ENCODE peak calls at places on chromosomes 7 and 10, in nine cellular contexts. G is uterus, O is mesendoderm, Z is aorta, L is Karpas-422, U is body of pancreas, V is PC-9, I is HCT116, C is GM23338. J is an unnamed sample. For H3K36me3, the result is how much of the 10 kb centered on the place peaks cover.

GRCh38 chr10:113441220-113441619 is 111.6 kb upstream of the HABP2 start:
- DNase-seq in Z (no peak), U (no peak), O (no peak), I (no peak), G (no peak), L (no peak), V (no peak), C (no peak), J (no peak)

GRCh38 chr10:19974554-19974953 is 158.3 kb downstream of the PLXDC2 start:
- DNase-seq in O (no peak), U (no peak), Z (no peak), G (no peak), I (no peak), L (no peak), V (no peak), C (no peak), J (no peak)

GRCh38 chr7:76231583-76231982 is 29.9 kb downstream of the SRRM3 start:
- DNase-seq in L (no peak), G (no peak), O (peak), V (no peak), Z (no peak), I (no peak), C (peak), U (no peak), J (no peak)

GRCh38 chr10:133388973-133389818 is 4.8 kb upstream of the MTG1 start:
- DNase-seq in I (no peak), U (no peak), C (no peak), Z (peak), G (peak), V (no peak), O (no peak), L (peak), J (peak)

GRCh38 chr10:48389272-48389671 is 82.8 kb downstream of the MAPK8 start:
- DNase-seq in G (no peak), V (no peak), U (peak), L (no peak), I (no peak), C (no peak), O (no peak), Z (no peak), J (no peak)

GRCh38 chr7:8327199-8327598 is 65.2 kb upstream of the ICA1 start:
- DNase-seq in I (no peak), V (no peak), Z (no peak), L (no peak), U (no peak), O (no peak), G (no peak), C (no peak), J (no peak)

GRCh38 chr10:126061526-126061925 is 165.2 kb downstream of the FANK1 start:
- DNase-seq in G (no peak), V (no peak), U (no peak), C (no peak), O (no peak), Z (no peak), I (no peak), L (no peak), J (no peak)

GRCh38 chr10:10869592-10869991 is 148.1 kb upstream of the CELF2 start:
- DNase-seq in L (no peak), V (peak), O (peak), I (no peak), G (no peak), U (no peak), C (no peak), Z (no peak), J (no peak)

GRCh38 chr10:99364125-99364524 is 35.0 kb downstream of the CNNM1 start:
- DNase-seq in G (no peak), C (no peak), Z (no peak), L (no peak), I (no peak), O (no peak), U (no peak), V (no peak), J (no peak)

GRCh38 chr7:128005117-128005516 is 26.1 kb downstream of the LRRC4 start:
- DNase-seq in U (no peak), V (no peak), O (no peak), L (peak), C (no peak), G (no peak), I (no peak), Z (no peak), J (no peak)

GRCh38 chr7:33388332-33388731 is 259.0 kb downstream of the BBS9 start:
- DNase-seq in I (no peak), Z (no peak), L (no peak), U (no peak), O (no peak), G (no peak), C (no peak), V (no peak), J (no peak)

GRCh38 chr10:8054498-8055407 is at the start of gene GATA3:
- DNase-seq in Z (peak), L (no peak), U (peak), O (peak), I (no peak), V (peak), C (peak), G (no peak), J (peak)

GRCh38 chr10:35781643-35782035 is 139.5 kb upstream of the FZD8 start:
- DNase-seq in V (no peak), G (no peak), U (no peak), I (no peak), O (peak), L (peak), C (peak), Z (no peak), J (no peak)

GRCh38 chr10:103395754-103396066 is 565 bp downstream of the ATP5MK start:
- DNase-seq in G (no peak), O (peak), L (peak), C (peak), U (no peak), V (no peak), I (no peak), Z (no peak), J (no peak)

GRCh38 chr7:2632717-2633537 is 1.1 kb downstream of the TTYH3 start:
- DNase-seq in U (peak), Z (peak), V (no peak), C (no peak), G (peak), I (peak), L (no peak), O (peak), J (peak)

GRCh38 chr10:19730071-19730470 is 86.2 kb upstream of the PLXDC2 start:
- DNase-seq in C (no peak), G (no peak), Z (no peak), I (no peak), L (no peak), O (no peak), V (no peak), U (no peak), J (no peak)

GRCh38 chr7:36749282-36749960 is 25.1 kb upstream of the AOAH start:
- DNase-seq in G (no peak), V (no peak), I (no peak), L (no peak), Z (no peak), O (peak), U (peak), C (no peak), J (no peak)

GRCh38 chr10:88027570-88027969 is 164.1 kb downstream of the PTEN start:
- DNase-seq in V (no peak), L (peak), U (peak), G (no peak), Z (no peak), C (no peak), I (no peak), O (no peak), J (no peak)

GRCh38 chr10:77726732-77727131 is 89.1 kb upstream of the KCNMA1 start:
- DNase-seq in G (no peak), C (no peak), Z (no peak), V (no peak), O (no peak), U (no peak), L (no peak), I (no peak), J (no peak)

GRCh38 chr7:98963305-98963704 is 85.0 kb downstream of the TRRAP start:
- DNase-seq in G (no peak), L (no peak), O (no peak), V (no peak), Z (no peak), U (no peak), I (no peak), C (no peak), J (no peak)

GRCh38 chr7:129958643-129959479 is 6.1 kb upstream of the UBE2H start:
- DNase-seq in O (peak), L (no peak), I (peak), V (peak), U (peak), Z (peak), G (no peak), C (no peak), J (peak)

GRCh38 chr7:131188367-131189339 is 139.0 kb upstream of the MKLN1 start:
- DNase-seq in O (no peak), V (peak), I (peak), L (no peak), U (peak), G (no peak), Z (no peak), C (no peak), J (no peak)

GRCh38 chr7:73999664-74000420 is 28.1 kb upstream of the ELN start:
- DNase-seq in G (peak), O (no peak), I (no peak), L (no peak), V (no peak), U (peak), C (no peak), Z (peak), J (no peak)

GRCh38 chr10:44991571-44991970 is 9.2 kb upstream of the ZNF22 start:
- DNase-seq in L (no peak), Z (peak), O (no peak), C (no peak), U (peak), G (peak), V (no peak), I (no peak), J (no peak)
- H3K36me3 ChIP-seq in L (under half), Z (under half), O (under half), C (under half), U (under half), G (under half), V (under half), I (under half), J (under half)

DNA sequence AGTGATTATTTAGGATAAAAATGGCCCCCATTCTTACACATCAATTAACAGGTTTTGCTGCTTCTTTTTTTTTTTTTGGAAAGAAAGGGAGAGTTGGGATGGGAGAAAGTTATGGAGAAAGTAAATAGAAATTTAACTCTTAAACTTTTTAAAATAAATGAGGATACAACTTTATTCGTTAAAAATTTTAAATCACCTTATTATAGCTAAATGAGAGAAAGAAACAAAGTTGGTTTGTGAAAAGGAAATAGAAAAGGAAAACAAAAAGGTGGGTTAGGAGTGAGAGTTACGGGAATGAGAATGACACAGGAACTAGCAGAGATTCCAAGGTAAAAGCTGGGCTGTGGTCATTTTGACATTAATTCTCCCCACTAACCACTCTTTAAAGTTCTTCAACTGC is 34.9 kb downstream of the LMOD2 start:
- DNase-seq in O (no peak), C (no peak), G (no peak), U (no peak), L (no peak), Z (no peak), I (no peak), V (no peak), J (no peak)
- H3K36me3 ChIP-seq in O (under half), C (under half), G (under half), U (under half), L (under half), Z (under half), I (under half), V (under half), J (under half)

DNA sequence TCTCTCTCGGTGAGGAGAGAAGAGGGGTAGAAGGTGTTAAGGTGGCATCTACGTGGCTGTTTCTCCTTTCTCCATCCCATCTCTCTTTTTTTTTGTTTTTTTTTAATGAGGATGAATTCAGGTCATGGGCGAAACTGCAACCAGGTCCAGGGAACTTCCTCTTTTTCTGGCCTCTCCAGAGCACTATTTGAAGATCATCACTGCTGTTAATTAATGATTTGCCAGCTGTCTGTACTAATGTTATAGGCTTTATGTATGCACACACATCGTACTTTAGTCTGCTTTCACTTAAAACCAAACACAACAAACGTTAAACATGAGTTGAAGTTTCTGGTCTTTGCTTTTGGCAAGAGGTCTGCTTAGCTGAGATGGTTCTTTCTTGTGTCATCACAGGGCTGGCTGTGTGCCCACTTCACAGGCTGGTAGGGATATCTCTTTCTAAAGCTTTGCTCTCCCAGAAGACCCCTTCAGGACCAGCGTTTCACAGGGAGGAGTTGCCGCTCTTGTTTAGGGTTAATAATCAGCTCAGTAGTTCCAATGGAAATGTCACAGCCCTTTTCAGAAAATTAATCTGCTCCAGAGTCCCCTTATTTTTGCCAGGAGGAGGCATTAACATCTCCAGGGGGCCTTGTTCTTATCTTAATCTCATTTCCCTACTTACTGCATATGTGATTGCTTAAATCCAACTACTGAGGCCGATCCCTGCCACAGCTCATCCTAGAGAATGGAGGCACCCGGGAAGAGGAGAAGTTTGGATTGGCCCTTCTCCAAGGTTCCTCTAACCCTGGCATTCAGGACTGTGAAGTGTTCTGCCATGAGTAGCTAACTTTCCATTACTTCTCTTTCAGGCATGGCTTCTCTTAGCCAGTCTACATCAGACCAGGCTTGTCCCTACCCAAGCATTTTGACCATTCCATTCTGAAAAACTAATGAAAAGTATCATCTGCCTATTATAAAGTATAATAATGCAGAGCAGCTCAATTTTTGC is 273.9 kb upstream of the NFE2L3 start:
- DNase-seq in Z (no peak), U (no peak), C (no peak), O (no peak), L (peak), I (no peak), V (no peak), G (no peak), J (no peak)
- H3K36me3 ChIP-seq in Z (under half), U (under half), C (under half), O (under half), L (under half), I (under half), V (under half), G (under half), J (under half)

GRCh38 chr7:3781607-3782006 is 480.6 kb downstream of the SDK1 start:
- DNase-seq in L (no peak), U (no peak), I (no peak), V (no peak), G (no peak), Z (no peak), O (no peak), C (no peak), J (no peak)
- H3K36me3 ChIP-seq in L (under half), U (under half), I (under half), V (under half), G (under half), Z (under half), O (under half), C (under half), J (under half)

GRCh38 chr7:44059219-44060090 is 5.9 kb downstream of the PGAM2 start:
- DNase-seq in U (no peak), G (peak), I (no peak), L (peak), C (no peak), O (no peak), V (no peak), Z (peak), J (peak)
- H3K36me3 ChIP-seq in U (under half), G (under half), I (under half), L (under half), C (under half), O (under half), V (under half), Z (under half), J (half or more)

GRCh38 chr10:125014984-125015944 is 73.3 kb downstream of the ZRANB1 start:
- DNase-seq in Z (peak), L (no peak), U (no peak), I (no peak), V (no peak), C (no peak), O (no peak), G (peak), J (no peak)
- H3K36me3 ChIP-seq in Z (under half), L (under half), U (under half), I (under half), V (under half), C (under half), O (under half), G (under half), J (under half)

J was measured in Peyer's patch.